ENCODE peak calls at places on chromosomes 11 and 22, in eight cellular contexts. J is RWPE2, D is right atrium auricular region, S is heart right ventricle, I is MG63, B is AG04450, L is right cardiac atrium, R is IMR-90. A is an unnamed sample.

GRCh38 chr11:88318017-88318416 is 19.5 kb downstream of the CTSC start:
- DNase-seq in J (no peak), D (no peak), S (no peak), I (no peak), B (no peak), L (no peak), R (no peak), A (no peak)

GRCh38 chr11:6251120-6251733 is 8.4 kb upstream of the CCKBR start:
- DNase-seq in J (no peak), D (peak; percentile 67), S (peak; percentile 58), I (peak; percentile 37), B (peak; percentile 32), L (peak; percentile 81), R (peak; percentile 75), A (no peak)

GRCh38 chr22:46519377-46519776 is 18.0 kb downstream of the CELSR1 start:
- DNase-seq in J (no peak), D (no peak), S (no peak), I (no peak), B (no peak), L (peak; percentile 11), R (no peak), A (no peak)

GRCh38 chr22:21587803-21588611 is 20.5 kb downstream of the UBE2L3 start:
- DNase-seq in J (no peak), D (no peak), S (no peak), I (no peak), B (peak; percentile 45), L (no peak), R (peak; percentile 67), A (no peak)

GRCh38 chr11:64762277-64762915 is 2.6 kb upstream of the PYGM start:
- DNase-seq in J (no peak), D (no peak), S (no peak), I (no peak), B (no peak), L (peak; percentile 37), R (no peak), A (no peak)

GRCh38 chr11:130562549-130562948 is 114.1 kb downstream of the ADAMTS15 start:
- DNase-seq in J (no peak), D (no peak), S (no peak), I (no peak), B (no peak), L (no peak), R (no peak), A (no peak)

GRCh38 chr11:112526699-112527410 is 266.2 kb upstream of the PLET1 start:
- DNase-seq in J (no peak), D (no peak), S (no peak), I (peak; percentile 66), B (no peak), L (no peak), R (no peak), A (no peak)

GRCh38 chr11:29260939-29261705 is 755.7 kb downstream of the KCNA4 start:
- DNase-seq in J (peak; percentile 56), D (no peak), S (no peak), I (peak; percentile 30), B (peak; percentile 18), L (no peak), R (peak; percentile 86), A (no peak)

GRCh38 chr11:15568440-15568839 is 453.7 kb downstream of the INSC start:
- DNase-seq in J (no peak), D (peak; percentile 18), S (no peak), I (no peak), B (no peak), L (no peak), R (no peak), A (no peak)

GRCh38 chr11:83666149-83666548 is 380.0 kb upstream of the CCDC90B start:
- DNase-seq in J (no peak), D (no peak), S (no peak), I (no peak), B (no peak), L (no peak), R (no peak), A (no peak)

GRCh38 chr11:27120211-27120610 is 79.6 kb downstream of the BBOX1 start:
- DNase-seq in J (no peak), D (no peak), S (no peak), I (peak; percentile 38), B (no peak), L (no peak), R (no peak), A (no peak)

GRCh38 chr11:94553938-94554337 is 10.2 kb downstream of the FUT4 start:
- DNase-seq in J (peak; percentile 65), D (no peak), S (no peak), I (peak; percentile 76), B (peak; percentile 68), L (no peak), R (peak; percentile 91), A (no peak)

GRCh38 chr11:78132475-78132874 is 7.0 kb downstream of the ALG8 start:
- DNase-seq in J (no peak), D (no peak), S (no peak), I (no peak), B (no peak), L (no peak), R (no peak), A (no peak)

GRCh38 chr11:44033411-44033850 is 14.3 kb upstream of the ACCSL start:
- DNase-seq in J (no peak), D (no peak), S (no peak), I (no peak), B (no peak), L (no peak), R (no peak), A (no peak)

GRCh38 chr11:11078344-11078743 is 220.5 kb upstream of the ZBED5 start:
- DNase-seq in J (no peak), D (no peak), S (no peak), I (no peak), B (no peak), L (no peak), R (peak; percentile 28), A (no peak)

GRCh38 chr22:39292561-39293074 is 26.8 kb downstream of the RPL3 start:
- DNase-seq in J (peak; percentile 95), D (peak; percentile 96), S (peak; percentile 90), I (peak; percentile 99), B (peak; percentile 84), L (peak; percentile 97), R (peak; percentile 92), A (no peak)

GRCh38 chr11:112539741-112540140 is 279.1 kb upstream of the PLET1 start:
- DNase-seq in J (no peak), D (no peak), S (no peak), I (no peak), B (no peak), L (no peak), R (no peak), A (no peak)

GRCh38 chr11:86608251-86608799 is 64.1 kb downstream of the ME3 start:
- DNase-seq in J (no peak), D (peak; percentile 72), S (peak; percentile 68), I (peak; percentile 65), B (peak; percentile 57), L (peak; percentile 84), R (peak; percentile 80), A (peak; percentile 8)

GRCh38 chr11:56932572-56933235 is 56.0 kb upstream of the OR5AK2 start:
- DNase-seq in J (no peak), D (no peak), S (no peak), I (peak; percentile 22), B (no peak), L (no peak), R (peak; percentile 28), A (no peak)

GRCh38 chr11:6654281-6655019 is 1.2 kb downstream of the DCHS1 start:
- DNase-seq in J (no peak), D (no peak), S (peak; percentile 47), I (no peak), B (no peak), L (peak; percentile 85), R (no peak), A (no peak)

GRCh38 chr11:92082652-92083051 is 142.0 kb upstream of the FAT3 start:
- DNase-seq in J (no peak), D (no peak), S (no peak), I (no peak), B (no peak), L (no peak), R (no peak), A (no peak)

DNA sequence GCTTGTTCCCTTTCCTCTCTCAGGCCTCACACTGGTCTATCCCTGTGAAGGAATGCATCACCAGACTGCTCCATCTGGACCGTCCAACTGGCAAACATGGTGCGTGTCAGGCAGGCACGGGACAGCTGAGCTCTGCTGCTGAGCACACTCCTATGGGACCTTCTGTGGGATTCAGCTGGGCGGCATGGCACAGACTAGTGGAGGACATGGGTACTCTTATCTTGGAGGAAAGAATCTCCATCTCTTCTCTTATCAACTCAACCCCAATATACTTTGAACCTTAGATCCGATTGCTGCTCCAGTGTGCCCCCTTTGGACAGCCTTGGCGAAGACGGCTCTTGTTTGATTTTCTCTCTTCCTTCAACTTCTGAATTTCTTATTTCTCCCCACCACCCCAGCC is 593.6 kb downstream of the ETS1 start:
- DNase-seq in J (no peak), D (no peak), S (no peak), I (no peak), B (no peak), L (no peak), R (no peak), A (no peak)
- H3K9me3 ChIP-seq in J (no peaks in the 10 kb centered on the region), D (no peaks in the 10 kb centered on the region), S (no peaks in the 10 kb centered on the region), I (no peaks in the 10 kb centered on the region), B (no peaks in the 10 kb centered on the region), L (no peaks in the 10 kb centered on the region), R (no peaks in the 10 kb centered on the region), A (no peaks in the 10 kb centered on the region)

GRCh38 chr11:50412832-50413231 is 380.2 kb downstream of the OR4C45 start:
- DNase-seq in J (no peak), D (no peak), S (no peak), I (no peak), B (no peak), L (no peak), R (no peak), A (no peak)
- H3K9me3 ChIP-seq in J (peaks cover 5% of the 10 kb centered on the region), D (no peaks in the 10 kb centered on the region), S (peaks cover 62% of the 10 kb centered on the region), I (peaks cover 2% of the 10 kb centered on the region), B (peaks cover 19% of the 10 kb centered on the region), L (no peaks in the 10 kb centered on the region), R (peaks cover 16% of the 10 kb centered on the region), A (peaks cover 2% of the 10 kb centered on the region)

DNA sequence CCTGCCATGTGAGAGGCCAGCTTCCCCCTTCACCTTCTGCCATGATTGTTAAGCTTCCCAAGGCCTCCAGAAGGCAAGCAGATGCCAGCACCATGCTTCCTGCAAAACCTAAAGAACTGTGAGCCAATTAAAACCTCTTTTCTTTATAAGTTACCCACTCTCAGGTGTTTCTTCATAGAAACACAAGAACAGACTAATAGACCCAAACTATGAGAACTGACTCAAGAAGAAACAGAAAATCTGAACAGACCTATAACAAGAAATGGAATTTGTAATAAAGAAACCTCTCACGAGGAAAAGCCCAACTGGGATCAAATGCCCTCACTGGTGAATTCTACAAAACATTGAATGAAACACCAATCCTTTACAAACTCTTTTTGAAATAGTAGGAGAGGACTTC is 12.0 kb downstream of the NPAT start:
- DNase-seq in J (no peak), D (no peak), S (no peak), I (no peak), B (no peak), L (no peak), R (no peak), A (no peak)
- H3K9me3 ChIP-seq in J (no peaks in the 10 kb centered on the region), D (no peaks in the 10 kb centered on the region), S (peaks cover 3% of the 10 kb centered on the region), I (peaks cover 13% of the 10 kb centered on the region), B (peaks cover 19% of the 10 kb centered on the region), L (no peaks in the 10 kb centered on the region), R (peaks cover 13% of the 10 kb centered on the region), A (peaks cover 4% of the 10 kb centered on the region)

DNA sequence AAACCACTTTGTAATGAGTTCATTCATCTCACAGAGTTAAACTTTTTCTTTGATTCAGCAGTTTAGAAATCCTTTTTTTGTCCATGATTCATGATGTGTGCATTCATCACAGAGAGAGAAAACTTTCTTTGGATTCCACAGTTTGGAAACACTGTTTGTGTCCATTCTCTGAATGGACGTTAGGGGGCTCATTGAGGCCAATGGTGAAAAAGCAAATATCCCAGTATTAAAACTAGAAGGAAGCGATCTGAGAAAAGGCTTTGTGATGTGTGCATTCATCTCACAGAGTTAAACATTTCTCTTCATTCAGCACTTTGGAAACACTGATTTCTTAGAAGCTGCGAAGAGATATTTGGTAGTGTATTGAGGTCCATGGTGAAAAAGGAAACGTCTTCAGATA is 155.6 kb upstream of the TRIM48 start:
- DNase-seq in J (no peak), D (no peak), S (no peak), I (no peak), B (no peak), L (no peak), R (no peak), A (no peak)
- H3K9me3 ChIP-seq in J (peaks cover 8% of the 10 kb centered on the region), D (no peaks in the 10 kb centered on the region), S (peaks cover 83% of the 10 kb centered on the region), I (peaks cover 6% of the 10 kb centered on the region), B (no peaks in the 10 kb centered on the region), L (no peaks in the 10 kb centered on the region), R (no peaks in the 10 kb centered on the region), A (no peaks in the 10 kb centered on the region)